ENCODE peak calls at places on chromosomes 16 and 17, in nine cellular contexts. S is suprapubic skin, E is lower leg skin, U is adrenal gland, O is A549, F is GM12891, Z is stomach, T is Peyer's patch, G is vagina. J is an unnamed sample.

GRCh38 chr17:62628845-62629555 is 1.5 kb downstream of the MRC2 start:
- DNase-seq in S (no peak), E (no peak), U (no peak), O (no peak), F (no peak), Z (no peak), T (no peak), G (no peak), J (no peak)

GRCh38 chr16:28289106-28289505 is 3.2 kb upstream of the SBK1 start:
- DNase-seq in S (no peak), E (no peak), U (no peak), O (no peak), F (no peak), Z (no peak), T (no peak), G (no peak), J (no peak)

GRCh38 chr16:19555938-19556778 is 655 bp downstream of the VPS35L start:
- DNase-seq in S (no peak), E (no peak), U (peak; percentile 28), O (peak; percentile 41), F (peak; percentile 22), Z (no peak), T (no peak), G (no peak), J (no peak)

GRCh38 chr17:79137015-79137770 is 62.6 kb downstream of the ENGASE start:
- DNase-seq in S (no peak), E (no peak), U (no peak), O (no peak), F (no peak), Z (no peak), T (no peak), G (no peak), J (no peak)

GRCh38 chr16:71902656-71903365 is 7.5 kb downstream of the IST1 start:
- DNase-seq in S (no peak), E (no peak), U (no peak), O (no peak), F (no peak), Z (no peak), T (no peak), G (no peak), J (no peak)

GRCh38 chr17:32341141-32341856 is 674 bp downstream of the C17orf75 start:
- DNase-seq in S (no peak), E (peak; percentile 66), U (no peak), O (no peak), F (no peak), Z (no peak), T (no peak), G (no peak), J (no peak)

GRCh38 chr17:53707546-53707945 is 115.2 kb upstream of the KIF2B start:
- DNase-seq in S (no peak), E (no peak), U (no peak), O (no peak), F (no peak), Z (no peak), T (no peak), G (no peak), J (no peak)

GRCh38 chr16:87016636-87017035 is 300.6 kb downstream of the C16orf95 start:
- DNase-seq in S (no peak), E (no peak), U (no peak), O (no peak), F (no peak), Z (no peak), T (no peak), G (no peak), J (no peak)

GRCh38 chr16:30350134-30350871 is 4.8 kb downstream of the CD2BP2 start:
- DNase-seq in S (peak; percentile 4), E (no peak), U (no peak), O (no peak), F (peak; percentile 60), Z (no peak), T (peak; percentile 15), G (no peak), J (no peak)

GRCh38 chr17:26765860-26766709 is 527.8 kb upstream of the WSB1 start:
- DNase-seq in S (no peak), E (no peak), U (no peak), O (no peak), F (no peak), Z (no peak), T (no peak), G (no peak), J (no peak)

GRCh38 chr17:66805567-66805966 is 29.4 kb upstream of the CACNG5 start:
- DNase-seq in S (no peak), E (no peak), U (no peak), O (no peak), F (no peak), Z (no peak), T (no peak), G (no peak), J (no peak)

GRCh38 chr16:30139895-30140481 is 17.0 kb upstream of the MAPK3 start:
- DNase-seq in S (no peak), E (no peak), U (no peak), O (no peak), F (no peak), Z (no peak), T (no peak), G (no peak), J (no peak)

GRCh38 chr17:69230939-69231338 is 2.3 kb upstream of the ABCA10 start:
- DNase-seq in S (no peak), E (no peak), U (no peak), O (no peak), F (no peak), Z (no peak), T (no peak), G (no peak), J (no peak)

GRCh38 chr17:58005031-58005727 is 1.9 kb downstream of the SRSF1 start:
- DNase-seq in S (no peak), E (no peak), U (no peak), O (no peak), F (no peak), Z (no peak), T (no peak), G (no peak), J (no peak)
- TF ChIP-seq POLR2A in S (no peak), E (no peak), U (no peak), O (no peak), F (no peak), Z (no peak), T (no peak), G (no peak), J (no peak)

GRCh38 chr17:72976971-72977767 is 115.3 kb downstream of the SLC39A11 start:
- DNase-seq in S (no peak), E (no peak), U (peak; percentile 78), O (peak; percentile 65), F (no peak), Z (peak; percentile 67), T (no peak), G (no peak), J (peak; percentile 76)
- TF ChIP-seq POLR2A in S (no peak), E (no peak), U (no peak), O (no peak), F (no peak), Z (no peak), T (no peak), G (no peak), J (peak; percentile 10)

DNA sequence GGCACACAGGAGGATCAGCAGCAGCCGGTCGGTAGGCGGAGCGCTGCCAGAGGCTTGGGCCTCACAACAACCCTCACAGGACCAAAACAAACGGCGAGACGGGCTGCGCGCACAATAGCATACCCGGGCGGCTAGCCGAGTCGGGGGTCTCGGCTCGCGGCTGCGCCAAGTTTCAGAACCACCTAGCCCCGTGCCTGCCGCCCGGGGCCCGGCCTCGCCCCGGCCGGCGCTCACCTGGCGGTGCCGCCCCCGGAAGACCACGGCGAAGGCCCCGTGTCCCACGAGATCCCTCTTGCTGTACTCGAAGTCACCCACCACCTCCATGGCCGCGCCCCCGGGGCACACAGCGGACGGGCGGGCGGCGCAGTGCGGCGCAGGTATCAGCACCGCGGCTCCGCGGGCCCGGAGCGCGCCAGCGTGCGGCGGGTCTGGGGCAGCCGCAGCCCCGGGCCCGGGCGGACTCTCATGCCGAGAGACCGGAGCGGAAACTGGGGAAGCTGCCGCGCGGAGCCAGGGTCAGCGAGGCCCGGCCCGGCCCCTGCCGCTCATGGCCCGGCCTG is 562 bp downstream of the ULK2 start:
- DNase-seq in S (no peak), E (peak; percentile 93), U (peak; percentile 74), O (peak; percentile 76), F (peak; percentile 55), Z (peak; percentile 70), T (peak; percentile 72), G (no peak), J (peak; percentile 74)
- TF ChIP-seq POLR2A in S (no peak), E (no peak), U (no peak), O (peak; percentile 41), F (no peak), Z (no peak), T (no peak), G (no peak), J (peak; percentile 5)

DNA sequence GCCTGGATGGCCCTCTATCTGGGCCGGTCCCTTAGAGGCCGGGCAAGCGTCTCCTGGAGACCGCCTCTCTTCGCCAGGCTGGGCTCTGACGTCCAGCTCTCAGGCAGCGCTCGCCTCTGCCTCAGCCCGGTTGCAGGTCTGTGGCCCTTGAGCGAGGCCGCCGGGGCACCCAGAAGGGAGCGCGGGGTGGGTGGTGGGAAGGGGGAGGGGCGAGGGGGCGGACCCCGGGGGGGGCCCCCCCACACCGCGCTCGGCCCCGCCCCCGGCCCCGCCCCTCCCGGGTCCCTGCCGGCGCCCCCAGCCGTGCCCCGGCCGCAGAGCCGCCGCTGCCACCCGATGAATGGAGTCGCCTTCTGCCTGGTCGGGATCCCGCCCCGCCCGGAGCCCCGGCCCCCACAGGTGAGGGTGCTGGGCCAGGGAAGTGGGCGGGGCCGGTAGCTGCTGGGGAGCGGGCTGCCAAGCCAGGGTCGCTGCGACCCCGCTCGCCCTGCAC is at the start of gene ARHGAP23:
- DNase-seq in S (no peak), E (no peak), U (peak; percentile 90), O (peak; percentile 60), F (no peak), Z (peak; percentile 64), T (no peak), G (no peak), J (peak; percentile 83)
- TF ChIP-seq POLR2A in S (no peak), E (no peak), U (no peak), O (peak; percentile 40), F (no peak), Z (no peak), T (no peak), G (no peak), J (peak; percentile 66)

DNA sequence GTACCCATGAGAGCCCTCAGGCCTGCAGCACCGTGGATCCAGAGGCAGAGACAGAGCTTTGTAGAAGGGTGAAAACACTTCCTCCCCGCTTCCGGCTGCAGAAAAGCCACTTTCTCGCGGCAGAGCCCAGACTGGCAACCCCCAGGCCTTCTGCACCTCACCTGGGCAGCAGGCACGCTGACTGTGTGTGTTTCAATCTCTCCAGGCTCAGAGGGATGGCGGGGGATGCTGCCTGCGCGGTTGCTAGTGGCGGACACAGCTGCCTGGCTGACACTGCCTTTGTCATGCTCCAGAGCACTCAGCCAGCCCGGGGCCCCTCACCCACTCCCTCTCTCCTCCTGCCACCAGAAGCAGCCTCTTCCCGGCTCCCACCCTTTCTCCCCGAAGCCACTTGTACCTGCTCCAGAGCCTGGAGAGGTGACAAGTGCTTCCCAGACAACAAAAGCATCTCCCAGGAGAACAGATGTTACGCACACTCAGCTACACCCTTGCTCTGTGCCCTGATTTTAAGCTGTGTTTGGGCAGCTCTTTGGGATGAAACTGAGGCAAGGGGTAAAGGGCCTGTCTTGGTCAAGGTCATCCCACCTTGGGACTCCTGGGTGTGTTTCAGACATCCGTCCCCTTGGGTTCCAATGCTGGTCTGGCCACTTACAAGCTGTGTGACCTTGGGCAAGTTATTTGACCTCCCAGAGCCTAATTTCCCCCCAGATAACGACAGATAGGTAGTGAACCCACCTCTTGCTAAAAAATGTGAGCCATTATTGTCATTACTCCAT is 9.2 kb upstream of the GLIS2 start:
- DNase-seq in S (no peak), E (no peak), U (no peak), O (no peak), F (peak; percentile 60), Z (no peak), T (no peak), G (peak; percentile 87), J (no peak)
- TF ChIP-seq POLR2A in S (no peak), E (no peak), U (no peak), O (no peak), F (peak; percentile 7), Z (no peak), T (no peak), G (no peak), J (no peak)

J was measured in H54.